ENCODE peak calls at places on chromosomes 6 and 20, in eight cellular contexts. F, R, I, T, W, A, X and P are unnamed samples.

GRCh38 chr20:50363479-50363878 is 146.7 kb upstream of the PTPN1 start:
- DNase-seq in F (no peak), R (no peak), W (no peak), T (no peak), I (no peak), X (no peak), A (no peak), P (no peak)

GRCh38 chr6:24974182-24975171 is 38.7 kb upstream of the RIPOR2 start:
- DNase-seq in F (peak; percentile 33), T (no peak), R (no peak), A (no peak), X (no peak), I (no peak), W (no peak), P (no peak)

GRCh38 chr6:150835620-150836019 is 29.9 kb upstream of the MTHFD1L start:
- DNase-seq in A (no peak), W (no peak), R (no peak), X (no peak), I (no peak), F (no peak), T (no peak), P (peak; percentile 45)

GRCh38 chr6:111764238-111765182 is 108.7 kb downstream of the FYN start:
- DNase-seq in A (no peak), T (no peak), W (peak; percentile 42), I (peak; percentile 61), R (no peak), X (no peak), F (peak; percentile 70), P (no peak)

GRCh38 chr20:41004561-41005360 is 23.9 kb upstream of the TOP1 start:
- DNase-seq in F (no peak), W (no peak), T (no peak), I (peak; percentile 22), R (no peak), X (no peak), A (peak; percentile 64), P (no peak)

GRCh38 chr6:170114187-170114945 is 176.5 kb downstream of the DLL1 start:
- DNase-seq in I (no peak), F (no peak), X (peak; percentile 6), T (peak; percentile 2), R (peak; percentile 2), A (no peak), W (no peak), P (no peak)

GRCh38 chr6:100342830-100343229 is 121.9 kb downstream of the SIM1 start:
- DNase-seq in W (peak; percentile 60), A (no peak), F (no peak), R (no peak), T (no peak), I (peak; percentile 92), X (no peak), P (no peak)

GRCh38 chr6:148508401-148509151 is 165.9 kb downstream of the SASH1 start:
- DNase-seq in R (no peak), F (no peak), I (peak; percentile 83), A (peak; percentile 93), X (no peak), W (no peak), T (no peak), P (peak; percentile 27)

GRCh38 chr6:159074120-159074684 is 29.4 kb upstream of the TAGAP start:
- DNase-seq in R (no peak), A (peak; percentile 53), I (peak; percentile 11), T (no peak), F (no peak), X (no peak), W (peak; percentile 11), P (peak; percentile 79)

GRCh38 chr20:5559937-5560336 is 190.3 kb upstream of the SHLD1 start:
- DNase-seq in T (no peak), R (no peak), W (no peak), A (no peak), F (no peak), X (no peak), I (no peak), P (no peak)

GRCh38 chr6:167733740-167734661 is 92.7 kb upstream of the AFDN start:
- DNase-seq in I (no peak), A (peak; percentile 31), R (peak; percentile 40), W (no peak), T (no peak), F (no peak), X (no peak), P (peak; percentile 50)

GRCh38 chr6:165404703-165405102 is 95.3 kb upstream of the C6orf118 start:
- DNase-seq in T (no peak), X (no peak), F (no peak), R (no peak), I (no peak), W (no peak), A (peak; percentile 1), P (no peak)

GRCh38 chr20:61120595-61121515 is 131.2 kb upstream of the CDH4 start:
- DNase-seq in R (peak; percentile 49), F (no peak), X (no peak), I (peak; percentile 48), W (peak; percentile 47), T (no peak), A (peak; percentile 88), P (peak; percentile 84)

GRCh38 chr6:158816329-158816728 is 2.8 kb downstream of the EZR start:
- DNase-seq in I (no peak), F (no peak), X (no peak), A (no peak), W (no peak), R (no peak), T (no peak), P (no peak)

GRCh38 chr6:13472976-13473645 is 14.3 kb downstream of the GFOD1 start:
- DNase-seq in W (no peak), T (no peak), F (no peak), I (no peak), R (no peak), X (no peak), A (no peak), P (no peak)

GRCh38 chr20:24134284-24134683 is 145.7 kb upstream of the GGTLC1 start:
- DNase-seq in I (no peak), F (no peak), W (no peak), T (no peak), X (no peak), A (no peak), R (peak; percentile 31), P (no peak)

GRCh38 chr20:8389381-8390368 is 257.6 kb downstream of the PLCB1 start:
- DNase-seq in I (peak; percentile 33), R (no peak), T (no peak), A (peak; percentile 72), X (no peak), W (no peak), F (no peak), P (peak; percentile 66)

DNA sequence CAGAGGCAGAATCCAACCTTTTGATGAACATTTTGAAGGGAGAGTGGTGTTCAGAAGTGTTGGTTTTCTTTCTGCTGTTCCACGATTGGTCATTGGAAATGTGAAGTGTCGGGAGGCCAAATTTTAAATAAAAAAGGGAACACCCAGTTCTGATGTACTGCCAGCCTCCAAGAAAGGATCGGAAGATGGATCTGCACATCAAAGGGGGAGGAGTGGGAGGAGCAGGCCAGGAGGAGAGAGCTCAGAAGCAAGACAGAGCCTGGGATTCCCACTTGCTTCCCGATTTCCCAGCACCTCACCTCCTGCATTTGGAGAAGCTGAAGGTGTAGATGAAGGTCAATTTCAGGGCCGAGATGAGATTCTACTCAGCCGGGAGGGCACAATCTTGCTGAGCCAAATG is 55.9 kb upstream of the NAA20 start:
- DNase-seq in W (no peak), T (no peak), A (no peak), I (no peak), X (no peak), F (no peak), R (no peak), P (no peak)
- H3K4me3 ChIP-seq in W (no peak overlapping the region), T (no peak overlapping the region), A (no peak overlapping the region), I (no peak overlapping the region), X (no peak overlapping the region), F (no peak overlapping the region), R (no peak overlapping the region), P (no peak overlapping the region)

DNA sequence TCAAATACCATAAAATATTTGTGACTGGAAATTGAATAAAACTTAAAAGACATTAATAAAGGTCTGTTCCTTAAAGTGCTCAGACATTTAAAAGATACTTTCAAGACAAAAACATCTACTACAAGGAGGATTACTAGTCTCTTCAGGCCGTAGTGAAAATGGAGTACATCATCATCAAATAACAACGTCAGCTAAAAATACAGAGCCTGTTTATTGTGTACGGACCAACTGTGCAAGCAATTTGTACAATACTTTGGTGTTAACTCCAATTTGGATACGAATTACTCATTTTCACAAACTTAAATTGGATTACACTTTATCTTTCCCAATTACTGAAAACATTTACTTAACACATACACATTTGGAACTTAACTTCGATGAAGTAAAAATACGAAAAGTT is 852 bp downstream of the CYP39A1 start:
- DNase-seq in F (no peak), I (no peak), R (no peak), X (no peak), T (no peak), W (no peak), A (no peak), P (no peak)
- H3K4me3 ChIP-seq in F (no peak overlapping the region), I (peak overlapping the region; percentile 83), R (peak overlapping the region; percentile 95), X (peak overlapping the region; percentile 94), T (peak overlapping the region; percentile 92), W (peak overlapping the region; percentile 78), A (peak overlapping the region; percentile 72), P (peak overlapping the region; percentile 45)

DNA sequence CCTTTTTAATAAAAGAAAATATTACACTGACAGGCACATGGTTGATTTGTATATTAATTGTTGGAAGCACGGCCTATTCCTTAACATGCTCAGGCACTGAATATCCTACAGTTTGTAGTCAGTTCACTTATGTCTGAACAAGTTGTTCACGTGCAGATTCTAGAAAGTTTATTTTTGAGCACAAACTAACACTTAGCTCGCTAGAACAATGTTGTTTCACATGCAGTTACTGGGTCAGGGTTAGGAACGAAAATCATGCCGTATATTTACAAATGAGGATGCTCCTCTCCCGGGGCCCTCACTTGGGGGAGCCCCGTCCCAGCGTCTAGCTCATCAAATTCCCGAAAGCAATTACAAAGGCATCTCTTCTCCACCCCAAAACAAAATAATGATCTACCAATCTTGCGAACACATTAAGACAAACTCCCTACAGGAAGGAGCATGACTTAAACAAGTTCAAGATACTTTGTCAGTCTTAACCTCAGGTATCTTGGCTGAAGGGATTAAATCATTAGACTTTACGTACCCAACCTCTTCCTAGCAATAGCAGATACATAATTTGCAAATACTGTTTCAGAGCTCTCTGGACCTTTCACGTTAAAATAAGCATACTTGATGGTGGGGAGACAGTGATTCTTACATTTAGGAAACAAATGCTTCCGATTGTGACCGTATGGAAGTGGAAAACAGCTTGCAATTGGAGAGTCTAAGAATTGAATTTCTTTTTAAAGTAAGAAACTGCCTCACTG is 1.5 kb downstream of the MAP7 start:
- DNase-seq in X (no peak), I (no peak), F (no peak), A (no peak), T (no peak), R (no peak), W (no peak), P (no peak)
- H3K4me3 ChIP-seq in X (peak overlapping the region; percentile 81), I (no peak overlapping the region), F (no peak overlapping the region), A (no peak overlapping the region), T (no peak overlapping the region), R (peak overlapping the region; percentile 94), W (peak overlapping the region; percentile 49), P (peak overlapping the region; percentile 68)

DNA sequence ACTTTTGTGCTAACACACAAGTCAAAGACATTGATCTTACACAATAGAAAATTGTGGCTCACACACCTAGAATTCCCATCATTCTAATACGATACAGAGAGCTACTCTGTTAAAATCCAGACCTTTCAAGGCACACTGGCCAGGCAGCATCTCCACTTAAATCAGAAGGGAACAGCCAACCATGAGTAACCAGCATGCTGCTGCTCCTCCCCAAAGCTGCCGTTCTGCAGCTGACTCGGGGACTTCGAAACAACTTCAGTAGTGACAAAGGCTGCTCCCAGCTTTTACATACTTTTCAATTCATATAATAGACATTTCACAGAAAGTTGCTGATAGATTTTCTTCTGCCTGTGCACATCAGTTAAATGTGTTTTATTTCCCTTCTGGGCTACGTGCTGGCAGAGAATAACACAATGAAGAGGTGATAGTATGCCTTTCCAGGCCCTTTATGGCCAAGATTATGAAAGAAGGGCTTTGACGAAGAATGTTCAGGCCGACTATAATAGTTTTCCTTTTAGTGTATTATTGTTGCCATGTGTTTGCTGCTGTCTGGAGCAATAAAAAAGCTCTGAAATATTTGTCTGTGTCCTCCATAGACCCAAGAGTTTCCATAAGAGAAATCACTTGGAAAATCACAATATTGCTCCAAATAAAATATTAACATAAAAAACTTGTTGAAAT is 158.9 kb downstream of the GMDS start:
- DNase-seq in T (no peak), W (no peak), X (no peak), I (no peak), R (no peak), A (peak; percentile 16), F (no peak), P (no peak)
- H3K4me3 ChIP-seq in T (no peak overlapping the region), W (no peak overlapping the region), X (no peak overlapping the region), I (no peak overlapping the region), R (no peak overlapping the region), A (no peak overlapping the region), F (no peak overlapping the region), P (no peak overlapping the region)